ENCODE peak calls at places on chromosomes 1 and 21, in eight cellular contexts. R is lung microvascular endothelial cell, C is HuH-7.5, Z is fibroblast of lung, L is LoVo, F is NCI-H345, T is MCF 10A, M is NCI-H187. P is an unnamed sample.

GRCh38 chr1:39969531-39970270 is 14.8 kb downstream of the MFSD2A start:
- DNase-seq in L (no peak), M (no peak), Z (no peak), T (peak), R (no peak), C (no peak), F (no peak), P (no peak)

GRCh38 chr21:26307640-26308039 is 137.1 kb upstream of the APP start:
- DNase-seq in F (no peak), R (no peak), T (no peak), Z (no peak), C (no peak), M (no peak), L (no peak), P (no peak)

GRCh38 chr1:197619008-197619640 is 156.2 kb downstream of the DENND1B start:
- DNase-seq in L (peak), R (peak), T (peak), C (no peak), M (no peak), F (peak), Z (peak), P (peak)

GRCh38 chr1:108692724-108693655 is 880 bp downstream of the PRPF38B start:
- DNase-seq in R (peak), M (peak), T (peak), C (peak), L (peak), F (peak), Z (peak), P (peak)

GRCh38 chr1:26122988-26123973 is 11.7 kb downstream of the PDIK1L start:
- DNase-seq in M (no peak), Z (no peak), T (peak), F (no peak), R (peak), C (no peak), L (peak), P (no peak)

GRCh38 chr1:147567594-147568381 is 26.5 kb downstream of the BCL9 start:
- DNase-seq in C (no peak), T (no peak), L (no peak), R (no peak), Z (no peak), F (no peak), M (no peak), P (no peak)

GRCh38 chr1:2314803-2315710 is 76.3 kb downstream of the MORN1 start:
- DNase-seq in L (peak), C (peak), Z (peak), T (no peak), R (peak), F (peak), M (no peak), P (peak)

GRCh38 chr1:204080163-204080903 is 7.4 kb downstream of the SOX13 start:
- DNase-seq in R (no peak), M (peak), C (peak), T (peak), F (peak), L (peak), Z (peak), P (no peak)

GRCh38 chr21:44995257-44995941 is 55.6 kb downstream of the SLX9 start:
- DNase-seq in M (no peak), R (no peak), C (no peak), L (no peak), F (no peak), Z (no peak), T (no peak), P (no peak)

GRCh38 chr1:66415830-66416229 is 118.1 kb upstream of the SGIP1 start:
- DNase-seq in T (no peak), M (no peak), L (no peak), Z (no peak), C (no peak), R (no peak), F (no peak), P (no peak)

GRCh38 chr1:46474580-46474979 is 15.1 kb upstream of the DMBX1 start:
- DNase-seq in M (no peak), C (no peak), F (no peak), L (no peak), T (no peak), Z (no peak), R (no peak), P (no peak)

GRCh38 chr1:176639136-176639535 is 176.2 kb downstream of the PAPPA2 start:
- DNase-seq in M (no peak), L (no peak), C (no peak), R (no peak), F (no peak), Z (no peak), T (no peak), P (no peak)

GRCh38 chr1:7960867-7961198 is 678 bp upstream of the PARK7 start:
- DNase-seq in C (no peak), M (no peak), Z (no peak), L (no peak), F (no peak), R (no peak), T (no peak), P (no peak)

GRCh38 chr1:111738133-111738435 is 1.1 kb downstream of the INKA2 start:
- DNase-seq in Z (no peak), L (no peak), F (no peak), T (no peak), R (no peak), M (no peak), C (no peak), P (no peak)

GRCh38 chr21:28959367-28960099 is 33.1 kb downstream of the LTN1 start:
- DNase-seq in T (peak), Z (peak), M (no peak), F (no peak), R (peak), C (no peak), L (peak), P (peak)

GRCh38 chr1:30405081-30405480 is 318.3 kb downstream of the MATN1 start:
- DNase-seq in M (no peak), L (no peak), C (no peak), R (no peak), Z (no peak), T (no peak), F (no peak), P (no peak)

GRCh38 chr1:83639785-83640184 is 359.1 kb downstream of the TTLL7 start:
- DNase-seq in T (no peak), L (no peak), C (no peak), Z (no peak), F (no peak), M (no peak), R (no peak), P (no peak)

GRCh38 chr1:24096009-24096736 is 15.8 kb downstream of the MYOM3 start:
- DNase-seq in C (no peak), T (no peak), M (no peak), L (no peak), R (no peak), F (no peak), Z (no peak), P (no peak)

GRCh38 chr1:231931846-231932454 is 305.4 kb downstream of the DISC1 start:
- DNase-seq in M (no peak), F (no peak), C (no peak), Z (no peak), L (no peak), T (peak), R (peak), P (no peak)

GRCh38 chr1:7770620-7770938 is 517 bp upstream of the VAMP3 start:
- DNase-seq in Z (no peak), R (no peak), L (no peak), F (no peak), C (no peak), T (no peak), M (no peak), P (no peak)